ENCODE peak calls at places on chromosomes 5 and 9, in ten cellular contexts. One of them, this sample, is unnamed.

GRCh38 chr9:136644343-136644592 is 18.4 kb upstream of the EGFL7 start:
- DNase-seq in lower leg skin: peak; percentile 86
- DNase-seq in right lobe of liver: peak; percentile 91
- DNase-seq in IMR-90: peak; percentile 22
- DNase-seq in A549: no peak
- DNase-seq in stomach: peak; percentile 91
- DNase-seq in ovary: peak; percentile 59
- DNase-seq in GM12892: no peak
- DNase-seq in body of pancreas: peak; percentile 89
- DNase-seq in uterus: no peak
- DNase-seq in this sample: peak; percentile 91

GRCh38 chr5:38731461-38731860 is 114.4 kb upstream of the OSMR start:
- DNase-seq in lower leg skin: no peak
- DNase-seq in right lobe of liver: no peak
- DNase-seq in IMR-90: no peak
- DNase-seq in A549: no peak
- DNase-seq in stomach: no peak
- DNase-seq in ovary: no peak
- DNase-seq in GM12892: no peak
- DNase-seq in body of pancreas: no peak
- DNase-seq in uterus: no peak
- DNase-seq in this sample: no peak

GRCh38 chr9:106307670-106308069 is 555.3 kb upstream of the ZNF462 start:
- DNase-seq in lower leg skin: no peak
- DNase-seq in right lobe of liver: no peak
- DNase-seq in IMR-90: no peak
- DNase-seq in A549: no peak
- DNase-seq in stomach: no peak
- DNase-seq in ovary: no peak
- DNase-seq in GM12892: no peak
- DNase-seq in body of pancreas: no peak
- DNase-seq in uterus: no peak
- DNase-seq in this sample: no peak

GRCh38 chr9:35059438-35059837 is 13.0 kb downstream of the VCP start:
- DNase-seq in lower leg skin: no peak
- DNase-seq in right lobe of liver: no peak
- DNase-seq in IMR-90: no peak
- DNase-seq in A549: no peak
- DNase-seq in stomach: no peak
- DNase-seq in ovary: no peak
- DNase-seq in GM12892: no peak
- DNase-seq in body of pancreas: no peak
- DNase-seq in uterus: no peak
- DNase-seq in this sample: no peak

GRCh38 chr5:15993334-15993733 is 186.3 kb downstream of the MARCHF11 start:
- DNase-seq in lower leg skin: no peak
- DNase-seq in right lobe of liver: no peak
- DNase-seq in IMR-90: peak; percentile 53
- DNase-seq in A549: no peak
- DNase-seq in stomach: no peak
- DNase-seq in ovary: no peak
- DNase-seq in GM12892: no peak
- DNase-seq in body of pancreas: no peak
- DNase-seq in uterus: no peak
- DNase-seq in this sample: no peak

GRCh38 chr9:80156725-80157124 is 585.0 kb downstream of the TLE4 start:
- DNase-seq in lower leg skin: no peak
- DNase-seq in right lobe of liver: no peak
- DNase-seq in IMR-90: peak; percentile 15
- DNase-seq in A549: no peak
- DNase-seq in stomach: no peak
- DNase-seq in ovary: no peak
- DNase-seq in GM12892: no peak
- DNase-seq in body of pancreas: no peak
- DNase-seq in uterus: no peak
- DNase-seq in this sample: no peak

GRCh38 chr5:135050244-135050767 is 16.3 kb upstream of the PITX1 start:
- DNase-seq in lower leg skin: no peak
- DNase-seq in right lobe of liver: no peak
- DNase-seq in IMR-90: no peak
- DNase-seq in A549: no peak
- DNase-seq in stomach: no peak
- DNase-seq in ovary: no peak
- DNase-seq in GM12892: no peak
- DNase-seq in body of pancreas: no peak
- DNase-seq in uterus: no peak
- DNase-seq in this sample: no peak

GRCh38 chr5:14292766-14293165 is 149.6 kb downstream of the TRIO start:
- DNase-seq in lower leg skin: no peak
- DNase-seq in right lobe of liver: no peak
- DNase-seq in IMR-90: no peak
- DNase-seq in A549: no peak
- DNase-seq in stomach: no peak
- DNase-seq in ovary: no peak
- DNase-seq in GM12892: no peak
- DNase-seq in body of pancreas: no peak
- DNase-seq in uterus: no peak
- DNase-seq in this sample: peak; percentile 4

GRCh38 chr5:102863764-102864560 is 108.9 kb downstream of the PAM start:
- DNase-seq in lower leg skin: no peak
- DNase-seq in right lobe of liver: no peak
- DNase-seq in IMR-90: peak; percentile 10
- DNase-seq in A549: no peak
- DNase-seq in stomach: no peak
- DNase-seq in ovary: no peak
- DNase-seq in GM12892: no peak
- DNase-seq in body of pancreas: no peak
- DNase-seq in uterus: no peak
- DNase-seq in this sample: no peak

GRCh38 chr5:102867999-102868662 is 113.0 kb downstream of the PAM start:
- DNase-seq in lower leg skin: no peak
- DNase-seq in right lobe of liver: no peak
- DNase-seq in IMR-90: peak; percentile 41
- DNase-seq in A549: no peak
- DNase-seq in stomach: no peak
- DNase-seq in ovary: no peak
- DNase-seq in GM12892: no peak
- DNase-seq in body of pancreas: no peak
- DNase-seq in uterus: no peak
- DNase-seq in this sample: peak; percentile 3

GRCh38 chr5:102865171-102865509 is 110.0 kb downstream of the PAM start:
- DNase-seq in lower leg skin: no peak
- DNase-seq in right lobe of liver: no peak
- DNase-seq in IMR-90: peak; percentile 41
- DNase-seq in A549: no peak
- DNase-seq in stomach: no peak
- DNase-seq in ovary: no peak
- DNase-seq in GM12892: no peak
- DNase-seq in body of pancreas: no peak
- DNase-seq in uterus: no peak
- DNase-seq in this sample: no peak

GRCh38 chr5:102866315-102866693 is 111.2 kb downstream of the PAM start:
- DNase-seq in lower leg skin: no peak
- DNase-seq in right lobe of liver: no peak
- DNase-seq in IMR-90: peak; percentile 16
- DNase-seq in A549: no peak
- DNase-seq in stomach: no peak
- DNase-seq in ovary: no peak
- DNase-seq in GM12892: no peak
- DNase-seq in body of pancreas: no peak
- DNase-seq in uterus: no peak
- DNase-seq in this sample: no peak

DNA sequence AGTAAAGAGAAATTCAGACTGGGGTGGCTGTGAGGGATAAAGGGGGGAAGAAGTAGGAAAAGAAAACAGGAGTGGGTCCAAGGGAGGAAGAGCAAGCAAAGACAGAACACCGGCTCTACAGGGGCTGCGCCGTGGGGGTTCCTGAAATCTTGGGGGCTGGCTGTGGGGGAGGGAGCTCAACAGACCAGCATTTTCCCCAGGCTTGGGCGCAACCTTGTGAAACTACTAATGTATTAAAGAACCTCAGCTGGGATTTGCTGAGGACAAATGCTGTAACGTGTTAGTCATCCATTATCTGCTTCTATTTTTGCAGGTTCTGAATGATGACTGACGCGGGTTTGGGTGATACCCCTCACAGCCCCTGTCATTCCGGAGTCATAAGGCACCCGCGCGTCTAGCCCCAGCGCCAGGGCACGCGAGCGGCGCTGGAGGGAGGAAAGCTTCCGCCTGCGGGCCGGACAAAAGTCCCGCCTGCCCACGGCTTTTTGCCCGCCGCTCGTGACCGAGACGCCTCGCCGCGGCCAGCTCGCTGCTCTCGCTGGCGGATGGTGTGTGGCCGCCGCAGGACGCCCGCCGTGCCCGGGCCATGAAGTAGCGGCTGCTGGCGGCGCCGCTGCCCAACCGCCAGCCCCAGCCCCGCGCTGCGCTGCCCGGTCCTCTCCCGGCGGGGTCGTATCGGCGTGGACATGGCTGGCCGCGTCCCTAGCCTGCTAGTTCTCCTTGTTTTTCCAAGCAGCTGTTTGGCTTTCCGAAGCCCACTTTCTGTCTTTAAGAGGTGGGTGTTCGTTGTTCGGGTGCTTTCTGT is 110.6 kb downstream of the PAM start:
- DNase-seq in lower leg skin: peak; percentile 63
- DNase-seq in right lobe of liver: peak; percentile 82
- DNase-seq in IMR-90: peak; percentile 88
- DNase-seq in A549: peak; percentile 17
- DNase-seq in stomach: peak; percentile 67
- DNase-seq in ovary: peak; percentile 74
- DNase-seq in GM12892: peak; percentile 30
- DNase-seq in body of pancreas: peak; percentile 58
- DNase-seq in uterus: peak; percentile 65
- DNase-seq in this sample: peak; percentile 71
- TF ChIP-seq POLR2A in lower leg skin: no peak
- TF ChIP-seq POLR2A in right lobe of liver: no peak
- TF ChIP-seq POLR2A in IMR-90: peak; percentile 82
- TF ChIP-seq POLR2A in A549: no peak
- TF ChIP-seq POLR2A in stomach: no peak
- TF ChIP-seq POLR2A in ovary: no peak
- TF ChIP-seq POLR2A in GM12892: peak; percentile 62
- TF ChIP-seq POLR2A in body of pancreas: peak; percentile 18
- TF ChIP-seq POLR2A in uterus: peak; percentile 15
- TF ChIP-seq POLR2A in this sample: peak; percentile 43

DNA sequence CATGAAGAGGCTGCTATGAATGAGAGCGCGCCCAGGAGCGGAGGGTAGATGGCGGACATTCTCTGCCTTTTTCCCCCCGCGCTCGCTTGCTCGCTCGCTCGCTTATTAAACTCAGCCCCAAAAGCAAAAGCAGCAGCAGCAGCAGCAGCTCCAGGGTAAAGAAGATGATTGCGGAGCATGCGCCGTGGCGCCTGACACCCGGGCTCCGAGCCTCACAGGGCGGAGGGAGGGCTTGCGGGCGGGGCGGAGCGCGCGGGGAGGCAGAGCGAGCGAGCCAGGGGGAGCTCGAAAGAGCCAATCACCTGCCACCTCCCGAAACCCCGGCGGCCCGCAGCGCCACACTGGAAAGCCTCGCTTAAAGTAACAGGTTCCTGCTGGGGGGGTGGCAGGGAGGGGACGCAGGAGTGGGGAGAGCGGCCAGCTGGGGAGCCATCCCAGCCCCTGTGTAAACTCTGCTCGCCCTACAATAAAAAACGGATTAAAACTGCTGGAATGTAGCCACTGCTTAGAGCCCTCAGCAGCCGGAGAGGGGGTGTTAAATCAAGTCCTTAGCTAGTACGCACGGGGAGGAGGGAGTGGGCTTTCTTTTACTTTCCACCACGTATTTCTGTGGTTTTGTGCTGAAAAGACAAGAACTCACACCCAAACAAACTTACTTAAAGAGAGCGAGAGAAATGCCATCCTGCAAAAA is at the start of gene MLLT3:
- DNase-seq in lower leg skin: peak; percentile 93
- DNase-seq in right lobe of liver: peak; percentile 97
- DNase-seq in IMR-90: peak; percentile 95
- DNase-seq in A549: peak; percentile 96
- DNase-seq in stomach: peak; percentile 97
- DNase-seq in ovary: peak; percentile 95
- DNase-seq in GM12892: peak; percentile 81
- DNase-seq in body of pancreas: peak; percentile 96
- DNase-seq in uterus: peak; percentile 97
- DNase-seq in this sample: peak; percentile 95
- TF ChIP-seq POLR2A in lower leg skin: no peak
- TF ChIP-seq POLR2A in right lobe of liver: peak; percentile 36
- TF ChIP-seq POLR2A in IMR-90: no peak
- TF ChIP-seq POLR2A in A549: peak; percentile 27
- TF ChIP-seq POLR2A in stomach: no peak
- TF ChIP-seq POLR2A in ovary: peak; percentile 35
- TF ChIP-seq POLR2A in GM12892: peak; percentile 51
- TF ChIP-seq POLR2A in body of pancreas: peak; percentile 24
- TF ChIP-seq POLR2A in uterus: peak; percentile 84
- TF ChIP-seq POLR2A in this sample: peak; percentile 49

GRCh38 chr9:112173489-112174222 is 1.4 kb downstream of the SUSD1 start:
- DNase-seq in lower leg skin: no peak
- DNase-seq in right lobe of liver: no peak
- DNase-seq in IMR-90: no peak
- DNase-seq in A549: no peak
- DNase-seq in stomach: no peak
- DNase-seq in ovary: no peak
- DNase-seq in GM12892: no peak
- DNase-seq in body of pancreas: no peak
- DNase-seq in uterus: no peak
- DNase-seq in this sample: no peak

GRCh38 chr9:112174223-112174964 is 703 bp downstream of the SUSD1 start:
- DNase-seq in lower leg skin: peak; percentile 29
- DNase-seq in right lobe of liver: peak; percentile 71
- DNase-seq in IMR-90: peak; percentile 16
- DNase-seq in A549: peak; percentile 68
- DNase-seq in stomach: peak; percentile 79
- DNase-seq in ovary: no peak
- DNase-seq in GM12892: peak; percentile 78
- DNase-seq in body of pancreas: peak; percentile 64
- DNase-seq in uterus: peak; percentile 40
- DNase-seq in this sample: peak; percentile 81

GRCh38 chr9:112176410-112177010 is 1.4 kb upstream of the SUSD1 start:
- DNase-seq in lower leg skin: no peak
- DNase-seq in right lobe of liver: no peak
- DNase-seq in IMR-90: no peak
- DNase-seq in A549: no peak
- DNase-seq in stomach: no peak
- DNase-seq in ovary: no peak
- DNase-seq in GM12892: no peak
- DNase-seq in body of pancreas: no peak
- DNase-seq in uterus: no peak
- DNase-seq in this sample: no peak

GRCh38 chr9:112175796-112176315 is 759 bp upstream of the SUSD1 start:
- DNase-seq in lower leg skin: no peak
- DNase-seq in right lobe of liver: no peak
- DNase-seq in IMR-90: no peak
- DNase-seq in A549: no peak
- DNase-seq in stomach: no peak
- DNase-seq in ovary: no peak
- DNase-seq in GM12892: no peak
- DNase-seq in body of pancreas: no peak
- DNase-seq in uterus: no peak
- DNase-seq in this sample: peak; percentile 12

GRCh38 chr9:112174965-112175795 is at the start of gene SUSD1:
- DNase-seq in lower leg skin: no peak
- DNase-seq in right lobe of liver: peak; percentile 66
- DNase-seq in IMR-90: no peak
- DNase-seq in A549: no peak
- DNase-seq in stomach: peak; percentile 38
- DNase-seq in ovary: no peak
- DNase-seq in GM12892: peak; percentile 62
- DNase-seq in body of pancreas: peak; percentile 35
- DNase-seq in uterus: peak; percentile 20
- DNase-seq in this sample: peak; percentile 77
- TF ChIP-seq POLR2A in lower leg skin: no peak
- TF ChIP-seq POLR2A in right lobe of liver: peak; percentile 26
- TF ChIP-seq POLR2A in IMR-90: no peak
- TF ChIP-seq POLR2A in A549: peak; percentile 33
- TF ChIP-seq POLR2A in stomach: no peak
- TF ChIP-seq POLR2A in ovary: no peak
- TF ChIP-seq POLR2A in GM12892: no peak
- TF ChIP-seq POLR2A in body of pancreas: no peak
- TF ChIP-seq POLR2A in uterus: no peak
- TF ChIP-seq POLR2A in this sample: peak; percentile 54

DNA sequence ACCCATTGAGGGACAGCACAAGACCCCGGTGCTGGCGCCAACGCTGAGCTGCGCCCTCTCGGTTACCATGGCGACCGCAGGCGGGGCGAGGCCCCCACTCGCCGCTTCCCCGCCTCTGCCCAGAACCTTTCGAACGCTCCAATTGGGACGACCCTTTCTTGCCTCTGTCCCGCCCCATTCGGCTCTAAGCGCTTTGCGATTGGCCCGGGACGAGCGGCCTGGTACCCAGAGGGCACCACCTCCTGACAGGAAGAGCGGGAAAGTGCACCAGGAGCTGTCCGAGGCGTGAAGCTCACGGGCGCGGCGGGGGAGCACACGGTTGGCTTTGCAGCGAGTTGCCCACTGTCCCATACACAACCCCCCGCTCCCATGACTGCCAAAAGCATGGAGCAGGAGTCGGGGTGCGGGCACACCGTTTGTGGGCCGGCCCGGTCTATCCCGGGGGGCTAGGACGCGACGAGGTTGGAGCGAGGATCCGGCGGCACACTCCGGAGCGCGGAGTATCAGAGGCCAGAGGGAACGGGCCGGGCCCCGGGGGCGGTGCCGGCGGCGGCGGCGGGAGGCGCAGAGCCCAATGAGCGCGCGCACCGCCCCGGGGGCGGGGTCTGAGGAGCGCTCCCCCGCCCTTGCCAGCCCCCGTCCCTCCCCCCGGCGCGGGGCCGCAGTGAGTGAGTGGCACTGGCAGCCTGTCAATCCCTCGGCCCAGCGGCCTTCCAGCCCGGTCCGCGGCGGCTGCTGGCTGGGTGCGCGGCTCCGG is 978 bp upstream of the PBX3 start:
- DNase-seq in lower leg skin: peak; percentile 89
- DNase-seq in right lobe of liver: peak; percentile 97
- DNase-seq in IMR-90: peak; percentile 86
- DNase-seq in A549: peak; percentile 94
- DNase-seq in stomach: peak; percentile 96
- DNase-seq in ovary: peak; percentile 95
- DNase-seq in GM12892: peak; percentile 83
- DNase-seq in body of pancreas: peak; percentile 93
- DNase-seq in uterus: peak; percentile 90
- DNase-seq in this sample: peak; percentile 97
- TF ChIP-seq POLR2A in lower leg skin: no peak
- TF ChIP-seq POLR2A in right lobe of liver: peak; percentile 70
- TF ChIP-seq POLR2A in IMR-90: no peak
- TF ChIP-seq POLR2A in A549: peak; percentile 58
- TF ChIP-seq POLR2A in stomach: no peak
- TF ChIP-seq POLR2A in ovary: peak; percentile 40
- TF ChIP-seq POLR2A in GM12892: peak; percentile 68
- TF ChIP-seq POLR2A in body of pancreas: peak; percentile 13
- TF ChIP-seq POLR2A in uterus: peak; percentile 66
- TF ChIP-seq POLR2A in this sample: peak; percentile 72

This sample was measured in erythroblast.